ENCODE peak calls at places on chromosomes 4 and X, in ten cellular contexts. P is HT1080, M is astrocyte, V is lower leg skin, S is Calu3, F is right cardiac atrium, K is SJSA1, Z is OCI-M1, C is HFF-Myc, D is LoVo. H is an unnamed sample.
A peak's percentile ranks its signal among the peaks of the same experiment; 100 is the strongest.

GRCh38 chr4:147019061-147019460 is 73.4 kb upstream of the TTC29 start:
- DNase-seq in S (peak; percentile 65), M (peak; percentile 20), Z (peak; percentile 85), F (peak; percentile 42), V (peak; percentile 88), P (peak; percentile 43), C (peak; percentile 56), D (peak; percentile 46), K (peak; percentile 53), H (peak; percentile 81)

GRCh38 chr4:100936676-100937390 is 410.5 kb downstream of the PPP3CA start:
- DNase-seq in P (no peak), S (no peak), D (no peak), M (no peak), V (no peak), C (no peak), Z (no peak), F (no peak), K (no peak), H (no peak)

GRCh38 chr4:16217300-16218051 is 8.8 kb downstream of the TAPT1 start:
- DNase-seq in F (no peak), M (no peak), V (no peak), D (no peak), Z (peak; percentile 31), C (no peak), P (no peak), K (no peak), S (no peak), H (no peak)

GRCh38 chr4:5955201-5955821 is 62.4 kb upstream of the CRMP1 start:
- DNase-seq in D (no peak), M (no peak), V (peak; percentile 78), C (no peak), F (no peak), Z (no peak), P (no peak), K (no peak), S (no peak), H (no peak)

GRCh38 chr4:519885-520595 is 21.0 kb downstream of the PIGG start:
- DNase-seq in D (no peak), K (no peak), V (peak; percentile 85), F (no peak), M (no peak), Z (no peak), P (no peak), S (no peak), C (no peak), H (no peak)

GRCh38 chrX:137916090-137916746 is 350.3 kb downstream of the ZIC3 start:
- DNase-seq in S (no peak), Z (peak; percentile 83), D (no peak), F (no peak), C (no peak), V (no peak), P (no peak), K (no peak), M (no peak), H (no peak)

GRCh38 chrX:111498538-111499103 is 12.8 kb upstream of the SERTM2 start:
- DNase-seq in D (no peak), P (no peak), V (no peak), K (no peak), C (no peak), M (no peak), S (no peak), Z (no peak), F (no peak), H (no peak)

GRCh38 chr4:77187231-77187630 is 30.2 kb downstream of the CCNG2 start:
- DNase-seq in P (no peak), M (no peak), D (no peak), V (no peak), Z (no peak), S (no peak), C (no peak), F (no peak), K (no peak), H (no peak)

GRCh38 chr4:155604718-155605601 is 61.7 kb upstream of the GUCY1A1 start:
- DNase-seq in K (no peak), C (peak; percentile 57), M (peak; percentile 95), S (no peak), F (peak; percentile 46), D (peak; percentile 22), P (peak; percentile 71), Z (peak; percentile 21), V (no peak), H (peak; percentile 73)

GRCh38 chrX:19955306-19955705 is 35.6 kb downstream of the BCLAF3 start:
- DNase-seq in D (no peak), P (no peak), C (no peak), M (no peak), K (no peak), S (no peak), V (no peak), Z (no peak), F (no peak), H (no peak)

GRCh38 chrX:50860518-50860917 is 46.5 kb upstream of the SHROOM4 start:
- DNase-seq in P (no peak), D (no peak), K (no peak), S (no peak), C (no peak), Z (no peak), F (no peak), M (no peak), V (no peak), H (no peak)

GRCh38 chr4:65646136-65646535 is 24.2 kb downstream of the EPHA5 start:
- DNase-seq in D (no peak), K (no peak), M (peak; percentile 27), V (no peak), P (no peak), S (no peak), C (no peak), F (no peak), Z (no peak), H (no peak)

GRCh38 chr4:145779319-145779801 is 99.4 kb downstream of the C4orf51 start:
- DNase-seq in S (no peak), Z (no peak), C (no peak), P (no peak), M (peak; percentile 70), V (no peak), D (no peak), K (no peak), F (no peak), H (no peak)

GRCh38 chrX:23003121-23003520 is 3.4 kb downstream of the DDX53 start:
- DNase-seq in P (peak; percentile 24), Z (no peak), S (no peak), F (no peak), M (peak; percentile 36), K (no peak), V (no peak), D (no peak), C (no peak), H (peak; percentile 36)

GRCh38 chr4:139622856-139623255 is 42.8 kb upstream of the MGST2 start:
- DNase-seq in V (no peak), K (no peak), M (no peak), D (no peak), F (no peak), C (no peak), S (no peak), Z (no peak), P (no peak), H (no peak)

GRCh38 chr4:38367642-38368189 is 296.3 kb upstream of the KLF3 start:
- DNase-seq in S (no peak), P (no peak), K (no peak), M (no peak), F (no peak), D (no peak), V (no peak), C (no peak), Z (no peak), H (no peak)

GRCh38 chr4:158914178-158914577 is 145.4 kb downstream of the FNIP2 start:
- DNase-seq in M (peak; percentile 87), C (no peak), P (peak; percentile 72), S (no peak), F (no peak), Z (no peak), V (no peak), D (no peak), K (no peak), H (peak; percentile 85)

GRCh38 chrX:23885803-23886202 is 21.9 kb downstream of the APOO start:
- DNase-seq in Z (no peak), K (no peak), M (no peak), C (no peak), P (no peak), V (peak; percentile 61), S (no peak), D (no peak), F (no peak), H (no peak)

GRCh38 chrX:73829890-73830466 is 267.0 kb downstream of the CHIC1 start:
- DNase-seq in D (no peak), M (no peak), F (no peak), C (no peak), K (no peak), S (no peak), P (no peak), V (no peak), Z (no peak), H (no peak)

GRCh38 chrX:73916931-73917657 is 354.1 kb downstream of the CHIC1 start:
- DNase-seq in P (peak; percentile 92), D (peak; percentile 74), K (peak; percentile 42), S (no peak), C (peak; percentile 65), F (no peak), V (no peak), Z (no peak), M (peak; percentile 96), H (peak; percentile 80)

GRCh38 chrX:53076671-53077070 is 5.5 kb upstream of the TSPYL2 start:
- DNase-seq in C (no peak), K (no peak), P (no peak), F (no peak), V (no peak), S (no peak), D (no peak), M (no peak), Z (no peak), H (no peak)

GRCh38 chr4:113878718-113879117 is 100.7 kb downstream of the ARSJ start:
- DNase-seq in K (peak; percentile 48), C (no peak), D (no peak), M (peak; percentile 75), Z (no peak), S (peak; percentile 27), V (no peak), F (no peak), P (peak; percentile 59), H (peak; percentile 56)

GRCh38 chrX:147735364-147735763 is 176.4 kb upstream of the FMR1 start:
- DNase-seq in D (no peak), V (no peak), K (no peak), C (no peak), S (no peak), M (no peak), P (no peak), Z (peak; percentile 52), F (no peak), H (no peak)

GRCh38 chr4:94690851-94691254 is 66.9 kb upstream of the BMPR1B start:
- DNase-seq in D (peak; percentile 43), K (no peak), V (no peak), C (no peak), Z (no peak), P (peak; percentile 70), S (no peak), F (no peak), M (peak; percentile 15), H (peak; percentile 62)

GRCh38 chrX:118562574-118563164 is 67.1 kb downstream of the DOCK11 start:
- DNase-seq in D (no peak), F (no peak), S (no peak), V (no peak), C (no peak), M (no peak), K (no peak), Z (peak; percentile 78), P (no peak), H (no peak)

GRCh38 chr4:83582289-83582756 is 46.4 kb downstream of the GPAT3 start:
- DNase-seq in Z (peak; percentile 5), V (no peak), D (peak; percentile 53), P (peak; percentile 48), K (no peak), S (peak; percentile 23), F (peak; percentile 16), C (no peak), M (peak; percentile 4), H (peak; percentile 14)

GRCh38 chr4:92251711-92252110 is 52.1 kb upstream of the GRID2 start:
- DNase-seq in C (no peak), K (no peak), Z (no peak), D (no peak), S (no peak), V (no peak), F (no peak), M (no peak), P (no peak), H (no peak)

GRCh38 chr4:71545168-71545567 is 206.3 kb downstream of the SLC4A4 start:
- DNase-seq in K (no peak), C (peak; percentile 47), M (peak; percentile 54), S (no peak), Z (no peak), P (no peak), V (no peak), F (no peak), D (no peak), H (no peak)